ENCODE peak calls at places on chromosomes 12 and 14, in ten cellular contexts. M, G, H, D, N, U, V, I, L and E are unnamed samples.

GRCh38 chr14:94650806-94651805 is 38.9 kb downstream of the SERPINA3 start:
- DNase-seq in M (no peak), G (no peak), H (peak; percentile 54), D (no peak), N (no peak), U (peak; percentile 46), V (no peak), I (no peak), L (no peak), E (no peak)

GRCh38 chr14:69048456-69048855 is 69.4 kb upstream of the ACTN1 start:
- DNase-seq in M (no peak), G (peak; percentile 76), H (no peak), D (peak; percentile 42), N (peak; percentile 56), U (no peak), V (no peak), I (peak; percentile 52), L (peak; percentile 39), E (no peak)

GRCh38 chr14:21084396-21084795 is 14.1 kb downstream of the ZNF219 start:
- DNase-seq in M (no peak), G (no peak), H (no peak), D (no peak), N (no peak), U (no peak), V (no peak), I (no peak), L (no peak), E (no peak)

GRCh38 chr14:58607571-58608317 is 30.0 kb upstream of the DACT1 start:
- DNase-seq in M (no peak), G (no peak), H (no peak), D (no peak), N (no peak), U (no peak), V (no peak), I (no peak), L (no peak), E (no peak)

GRCh38 chr12:40693503-40693863 is 1.2 kb downstream of the CNTN1 start:
- DNase-seq in M (peak; percentile 27), G (peak; percentile 22), H (peak; percentile 65), D (no peak), N (peak; percentile 39), U (no peak), V (no peak), I (no peak), L (peak; percentile 14), E (no peak)

GRCh38 chr12:53219116-53219955 is 12.3 kb upstream of the ITGB7 start:
- DNase-seq in M (no peak), G (no peak), H (no peak), D (no peak), N (no peak), U (no peak), V (peak; percentile 63), I (no peak), L (no peak), E (no peak)

GRCh38 chr12:112381421-112381897 is 772 bp downstream of the HECTD4 start:
- DNase-seq in M (no peak), G (no peak), H (no peak), D (peak; percentile 73), N (peak; percentile 35), U (peak; percentile 88), V (peak; percentile 58), I (peak; percentile 50), L (peak; percentile 29), E (no peak)

GRCh38 chr12:76002598-76003262 is 28.8 kb downstream of the PHLDA1 start:
- DNase-seq in M (no peak), G (no peak), H (no peak), D (no peak), N (no peak), U (no peak), V (no peak), I (no peak), L (no peak), E (no peak)

GRCh38 chr14:75123991-75124390 is 2.9 kb downstream of the NEK9 start:
- DNase-seq in M (peak; percentile 46), G (peak; percentile 53), H (no peak), D (peak; percentile 48), N (no peak), U (no peak), V (no peak), I (peak; percentile 19), L (no peak), E (peak; percentile 46)
- TF ChIP-seq POLR2A in M (no peak), G (no peak), H (no peak), D (no peak), N (no peak), U (no peak), V (no peak), I (no peak), L (no peak), E (no peak)

DNA sequence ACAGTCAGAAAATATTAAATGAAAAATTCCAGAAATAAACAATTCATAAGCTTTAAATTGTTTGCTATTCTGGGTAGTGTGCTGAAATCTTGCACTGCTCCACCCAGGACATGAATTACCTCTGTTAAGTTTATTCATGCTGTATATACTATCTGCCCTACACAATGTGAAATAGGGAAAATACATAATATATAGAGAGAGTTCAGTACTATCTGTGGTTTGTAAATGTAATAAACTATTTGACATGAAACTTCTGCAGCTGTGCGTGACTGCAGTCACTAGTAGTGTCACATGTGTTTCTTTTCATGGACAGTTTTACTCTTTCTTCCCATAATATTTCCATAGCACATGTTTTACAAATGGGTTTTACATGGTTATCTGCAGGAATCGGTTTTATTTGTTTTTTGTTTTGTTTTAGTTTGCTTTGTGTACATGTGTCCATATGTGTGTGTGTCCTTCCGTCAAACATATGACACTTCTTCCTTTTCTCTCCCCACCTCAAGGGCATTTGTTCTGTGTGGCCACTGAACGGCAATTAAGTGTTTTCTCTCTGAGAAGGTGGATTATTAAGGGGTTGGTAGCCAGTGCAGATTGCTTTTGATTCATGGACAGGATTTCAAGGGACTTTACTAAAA is 1644.1 kb upstream of the FLRT2 start:
- DNase-seq in M (no peak), G (no peak), H (no peak), D (no peak), N (no peak), U (no peak), V (no peak), I (no peak), L (no peak), E (no peak)
- TF ChIP-seq POLR2A in M (no peak), G (no peak), H (no peak), D (no peak), N (no peak), U (no peak), V (no peak), I (no peak), L (no peak), E (no peak)

GRCh38 chr12:109130297-109130696 is 13.9 kb downstream of the ACACB start:
- DNase-seq in M (no peak), G (no peak), H (peak; percentile 45), D (no peak), N (no peak), U (peak; percentile 56), V (no peak), I (no peak), L (no peak), E (no peak)

GRCh38 chr12:109127533-109128242 is 11.3 kb downstream of the ACACB start:
- DNase-seq in M (no peak), G (no peak), H (peak; percentile 46), D (no peak), N (no peak), U (no peak), V (no peak), I (no peak), L (no peak), E (no peak)

GRCh38 chr12:109130755-109131521 is 14.6 kb downstream of the ACACB start:
- DNase-seq in M (peak; percentile 10), G (peak; percentile 91), H (peak; percentile 74), D (no peak), N (no peak), U (no peak), V (no peak), I (peak; percentile 30), L (peak; percentile 75), E (no peak)

GRCh38 chr12:109134186-109134917 is 18.0 kb downstream of the ACACB start:
- DNase-seq in M (peak; percentile 27), G (peak; percentile 82), H (peak; percentile 68), D (peak; percentile 27), N (no peak), U (no peak), V (no peak), I (no peak), L (peak; percentile 63), E (peak; percentile 59)

DNA sequence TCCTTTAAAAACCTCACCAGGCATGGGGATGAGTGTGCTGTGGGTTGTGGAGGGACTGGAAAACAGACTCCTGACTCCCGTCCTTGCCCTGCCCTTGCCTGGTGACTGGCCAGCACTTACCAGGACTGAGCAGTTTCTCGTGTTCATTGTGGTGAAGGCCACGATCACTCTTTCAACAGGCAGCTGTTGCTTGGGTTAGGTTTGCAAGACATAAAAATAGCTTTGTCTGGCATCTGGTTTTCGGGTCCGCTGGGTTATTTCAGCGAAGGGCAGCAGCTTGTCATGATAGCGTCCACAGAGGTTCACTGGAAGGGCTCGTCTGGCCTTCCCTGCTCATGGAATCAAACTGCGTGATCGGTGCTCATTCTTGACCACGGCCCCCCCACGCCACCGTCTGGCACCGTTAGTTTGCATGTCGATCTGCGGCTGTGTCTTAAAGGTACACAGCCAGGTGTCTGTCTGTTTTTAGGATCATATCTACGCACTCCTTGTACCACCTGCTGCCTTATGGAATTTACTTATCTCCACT is 15.2 kb downstream of the ACACB start:
- DNase-seq in M (no peak), G (peak; percentile 73), H (peak; percentile 82), D (no peak), N (no peak), U (no peak), V (no peak), I (peak; percentile 44), L (peak; percentile 56), E (no peak)
- TF ChIP-seq POLR2A in M (no peak), G (no peak), H (no peak), D (no peak), N (no peak), U (no peak), V (no peak), I (no peak), L (no peak), E (no peak)

GRCh38 chr12:116910280-116910644 is 488 bp upstream of the FBXW8 start:
- DNase-seq in M (no peak), G (no peak), H (no peak), D (no peak), N (no peak), U (no peak), V (no peak), I (no peak), L (no peak), E (no peak)

GRCh38 chr12:116915326-116915725 is 4.6 kb downstream of the FBXW8 start:
- DNase-seq in M (no peak), G (no peak), H (no peak), D (no peak), N (no peak), U (no peak), V (no peak), I (no peak), L (no peak), E (no peak)

GRCh38 chr12:116916122-116916521 is 5.4 kb downstream of the FBXW8 start:
- DNase-seq in M (peak; percentile 64), G (no peak), H (no peak), D (no peak), N (no peak), U (no peak), V (no peak), I (no peak), L (no peak), E (peak; percentile 22)

GRCh38 chr12:116906285-116906684 is 4.5 kb upstream of the FBXW8 start:
- DNase-seq in M (no peak), G (no peak), H (no peak), D (no peak), N (no peak), U (no peak), V (no peak), I (no peak), L (no peak), E (no peak)

GRCh38 chr12:116910645-116911449 is at the start of gene FBXW8:
- DNase-seq in M (peak; percentile 48), G (peak; percentile 75), H (peak; percentile 77), D (peak; percentile 68), N (peak; percentile 69), U (peak; percentile 92), V (peak; percentile 73), I (peak; percentile 73), L (peak; percentile 70), E (peak; percentile 75)
- TF ChIP-seq POLR2A in M (peak; percentile 56), G (no peak), H (no peak), D (peak; percentile 39), N (peak; percentile 11), U (no peak), V (peak; percentile 61), I (no peak), L (peak; percentile 54), E (peak; percentile 77)